ENCODE peak calls at places on chromosomes 6 and 20, in five cellular contexts. U is mesendoderm, O is colonic mucosa, S is osteoblast, C is neural progenitor cell. J is an unnamed sample. For H3K27me3 and H3K36me3, the result is how much of the 10 kb centered on the place peaks cover.

GRCh38 chr6:118387921-118388701 is 160.0 kb upstream of the PLN start:
- DNase-seq in C (no peak), S (no peak), U (no peak), O (no peak), J (no peak)

GRCh38 chr6:91132461-91132860 is 545.6 kb upstream of the MAP3K7 start:
- DNase-seq in S (no peak), O (no peak), C (no peak), U (no peak), J (no peak)

GRCh38 chr20:41098703-41099250 is 38.6 kb upstream of the PLCG1 start:
- DNase-seq in S (no peak), O (no peak), U (no peak), C (no peak), J (no peak)

GRCh38 chr6:124903797-124904196 is 58.4 kb upstream of the RNF217 start:
- DNase-seq in O (no peak), S (no peak), U (no peak), C (no peak), J (no peak)

GRCh38 chr6:39226606-39227300 is 2.5 kb downstream of the KCNK5 start:
- DNase-seq in O (no peak), U (no peak), S (peak), C (no peak), J (peak)

GRCh38 chr20:5674176-5674660 is 76.0 kb upstream of the SHLD1 start:
- DNase-seq in U (no peak), O (no peak), S (no peak), C (no peak), J (no peak)

GRCh38 chr20:45051497-45052060 is 49.3 kb downstream of the KCNS1 start:
- DNase-seq in U (no peak), C (no peak), S (no peak), O (no peak), J (no peak)

GRCh38 chr6:25248100-25248499 is 31.1 kb upstream of the CARMIL1 start:
- DNase-seq in C (no peak), O (no peak), S (peak), U (no peak), J (no peak)

GRCh38 chr6:165298426-165298825 is 11.0 kb downstream of the C6orf118 start:
- DNase-seq in S (no peak), U (no peak), O (no peak), C (no peak), J (no peak)

GRCh38 chr6:144219056-144219685 is 66.0 kb upstream of the UTRN start:
- DNase-seq in C (peak), O (no peak), S (peak), U (peak), J (peak)

GRCh38 chr6:113855500-113856010 is 1.6 kb upstream of the MARCKS start:
- DNase-seq in C (peak), O (peak), S (peak), U (no peak), J (no peak)

GRCh38 chr6:6494677-6495076 is 93.8 kb upstream of the LY86 start:
- DNase-seq in C (peak), S (no peak), O (peak), U (peak), J (peak)

GRCh38 chr6:136927313-136927712 is 5.2 kb downstream of the SLC35D3 start:
- DNase-seq in U (peak), O (no peak), C (peak), S (peak), J (peak)

GRCh38 chr6:47094351-47094925 is 52.3 kb upstream of the ADGRF1 start:
- DNase-seq in C (no peak), S (no peak), U (peak), O (peak), J (no peak)

GRCh38 chr6:109093732-109094131 is 914 bp downstream of the SESN1 start:
- DNase-seq in C (peak), S (no peak), O (no peak), U (peak), J (no peak)

GRCh38 chr6:3400162-3400561 is 56.7 kb downstream of the SLC22A23 start:
- DNase-seq in O (no peak), U (no peak), C (no peak), S (no peak), J (no peak)

GRCh38 chr6:76852776-76853175 is 610.5 kb downstream of the HTR1B start:
- DNase-seq in S (peak), O (no peak), U (peak), C (no peak), J (no peak)

GRCh38 chr6:120077489-120077888 is 727.9 kb upstream of the MAN1A1 start:
- DNase-seq in S (no peak), U (peak), C (peak), O (no peak), J (peak)

GRCh38 chr6:125195526-125195925 is 42.0 kb downstream of the TPD52L1 start:
- DNase-seq in U (peak), C (no peak), S (no peak), O (no peak), J (no peak)

GRCh38 chr20:37524221-37524700 is 3.2 kb downstream of the NNAT start:
- DNase-seq in U (no peak), S (no peak), C (no peak), O (peak), J (no peak)

GRCh38 chr6:32868257-32868788 is 14.3 kb downstream of the PSMB9 start:
- DNase-seq in O (peak), C (peak), U (peak), S (peak), J (peak)

GRCh38 chr6:19968201-19968600 is 131.0 kb downstream of the ID4 start:
- DNase-seq in U (no peak), O (no peak), S (no peak), C (no peak), J (no peak)

GRCh38 chr6:104050455-104050854 is 809.3 kb downstream of the HACE1 start:
- DNase-seq in S (no peak), O (no peak), U (no peak), C (no peak), J (no peak)

GRCh38 chr20:48567145-48567544 is 260.7 kb downstream of the PREX1 start:
- DNase-seq in O (no peak), C (no peak), S (peak), U (no peak), J (no peak)

GRCh38 chr20:49276201-49276894 is 1.5 kb downstream of the ZNFX1 start:
- DNase-seq in U (peak), O (no peak), S (peak), C (no peak), J (no peak)

GRCh38 chr20:23774081-23774480 is 23.3 kb upstream of the CST1 start:
- DNase-seq in S (no peak), U (no peak), C (no peak), O (no peak), J (no peak)

GRCh38 chr6:153947817-153948447 is 91.1 kb upstream of the OPRM1 start:
- DNase-seq in C (peak), S (no peak), O (peak), U (peak), J (peak)

GRCh38 chr20:58137651-58138265 is 90.7 kb downstream of the ANKRD60 start:
- DNase-seq in O (no peak), S (no peak), C (no peak), U (no peak), J (no peak)

GRCh38 chr20:15496501-15497039 is 1076.7 kb downstream of the KIF16B start:
- DNase-seq in C (no peak), S (no peak), O (no peak), U (peak), J (no peak)

GRCh38 chr20:49938173-49939163 is 2.3 kb downstream of the RNF114 start:
- DNase-seq in C (no peak), O (peak), U (no peak), S (peak), J (no peak)

GRCh38 chr6:141641951-141642350 is 490.8 kb upstream of the GJE1 start:
- DNase-seq in S (no peak), C (no peak), O (no peak), U (no peak), J (no peak)

GRCh38 chr20:25277051-25277801 is 29.3 kb downstream of the PYGB start:
- DNase-seq in C (no peak), O (no peak), U (no peak), S (peak), J (peak)

GRCh38 chr6:25193147-25193864 is 85.9 kb upstream of the CARMIL1 start:
- DNase-seq in S (no peak), U (no peak), C (no peak), O (no peak), J (no peak)

GRCh38 chr20:2006452-2007381 is 12.9 kb upstream of the PDYN start:
- DNase-seq in S (peak), U (peak), C (peak), O (no peak), J (peak)

GRCh38 chr6:13985663-13986325 is 61.0 kb downstream of the RNF182 start:
- DNase-seq in U (no peak), O (no peak), C (no peak), S (no peak), J (no peak)

GRCh38 chr6:13988908-13989307 is 64.2 kb downstream of the RNF182 start:
- DNase-seq in C (no peak), U (no peak), S (no peak), O (no peak), J (no peak)

GRCh38 chr6:13988049-13988738 is 63.4 kb downstream of the RNF182 start:
- DNase-seq in U (no peak), S (no peak), C (no peak), O (no peak), J (no peak)

GRCh38 chr6:13986700-13987399 is 62.1 kb downstream of the RNF182 start:
- DNase-seq in U (no peak), O (no peak), S (no peak), C (no peak), J (no peak)

DNA sequence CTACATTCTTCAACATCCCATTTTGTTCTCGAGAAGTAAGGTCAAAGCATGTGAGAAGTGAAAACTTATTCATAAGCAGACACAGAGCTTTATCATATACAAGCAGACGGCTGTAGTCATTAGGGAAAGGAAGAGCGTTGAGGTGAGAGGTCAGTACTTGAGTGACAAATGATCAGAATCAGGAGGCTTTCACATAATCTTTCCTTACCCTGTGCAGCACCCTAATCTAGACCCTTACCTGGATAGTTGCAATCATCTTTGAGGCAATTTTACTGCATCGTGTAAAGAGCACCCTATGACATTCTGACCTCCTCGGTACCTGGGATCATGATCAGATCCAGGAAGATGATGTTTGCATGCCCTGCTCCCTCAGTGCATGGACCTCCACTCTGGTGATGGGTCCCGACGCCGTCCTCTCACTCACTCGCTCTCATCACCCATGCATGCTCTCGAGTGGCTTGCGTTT is 62.7 kb downstream of the RNF182 start:
- DNase-seq in C (no peak), O (no peak), S (no peak), U (no peak), J (no peak)
- H3K27me3 ChIP-seq in C (under half), O (under half), S (under half), U (under half), J (under half)

GRCh38 chr6:52351879-52352238 is 10.1 kb upstream of the PAQR8 start:
- DNase-seq in C (no peak), O (no peak), U (no peak), S (no peak), J (no peak)
- H3K4me3 ChIP-seq in C (no peak), O (no peak), U (no peak), S (peak), J (no peak)

DNA sequence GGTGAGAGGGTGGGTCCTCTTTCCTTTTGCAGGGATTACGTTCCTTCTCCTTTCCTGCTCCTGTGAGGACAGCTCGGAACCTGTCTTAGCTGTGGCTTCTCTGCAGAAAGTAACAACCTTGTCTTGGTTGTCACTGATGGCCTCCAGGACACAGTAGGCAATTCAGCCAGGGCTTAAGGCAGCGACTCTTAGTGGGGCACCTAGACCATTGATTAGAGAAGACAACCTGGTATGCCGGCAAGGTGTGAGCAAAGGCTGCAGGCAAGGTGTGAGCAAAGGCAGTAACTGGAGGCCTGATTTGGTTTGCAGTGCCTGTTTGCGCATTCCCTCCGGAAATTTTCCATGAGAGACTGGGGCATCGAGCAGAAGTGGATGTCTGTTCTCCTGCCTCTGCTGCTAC is 37.6 kb downstream of the DYNLT1 start:
- DNase-seq in O (no peak), S (no peak), U (no peak), C (no peak), J (no peak)
- H3K36me3 ChIP-seq in O (under half), S (half or more), U (under half), C (under half), J (under half)

GRCh38 chr6:134546962-134547645 is 229.2 kb upstream of the SGK1 start:
- DNase-seq in U (no peak), C (no peak), O (no peak), S (no peak), J (no peak)

GRCh38 chr6:134549854-134550253 is 231.9 kb upstream of the SGK1 start:
- DNase-seq in O (no peak), U (no peak), C (no peak), S (no peak), J (no peak)

GRCh38 chr6:134551245-134551960 is 233.5 kb upstream of the SGK1 start:
- DNase-seq in U (peak), C (no peak), S (no peak), O (no peak), J (no peak)

GRCh38 chr6:134553941-134554340 is 236.0 kb upstream of the SGK1 start:
- DNase-seq in O (no peak), C (no peak), U (no peak), S (no peak), J (no peak)

GRCh38 chr6:134550604-134551003 is 232.7 kb upstream of the SGK1 start:
- DNase-seq in O (no peak), S (no peak), U (peak), C (no peak), J (no peak)
- H3K27me3 ChIP-seq in O (under half), S (under half), U (under half), C (under half), J (under half)

J was measured in H7.